ENCODE peak calls at places on chromosomes 4 and X, in eight cellular contexts. P, O, D, R, I, H, N and K are unnamed samples. For H3K4me1, the result is how much of the 10 kb centered on the place peaks cover.

GRCh38 chr4:46432923-46433322 is 43.0 kb upstream of the GABRA2 start:
- DNase-seq in N (no peak), D (no peak), O (no peak), P (no peak), R (no peak), I (no peak), H (no peak), K (no peak)

GRCh38 chr4:94251094-94251493 is 43.4 kb downstream of the SMARCAD1 start:
- DNase-seq in D (no peak), I (no peak), O (no peak), N (no peak), P (no peak), R (no peak), H (no peak), K (no peak)

GRCh38 chr4:40314951-40315350 is 20.2 kb upstream of the CHRNA9 start:
- DNase-seq in H (no peak), O (no peak), I (no peak), N (no peak), R (no peak), P (no peak), D (no peak), K (no peak)

GRCh38 chrX:122504026-122504425 is 680.1 kb upstream of the GRIA3 start:
- DNase-seq in R (no peak), N (no peak), D (no peak), I (no peak), H (no peak), P (no peak), O (no peak), K (no peak)

GRCh38 chr4:45078201-45078600 is 351.8 kb upstream of the GNPDA2 start:
- DNase-seq in R (no peak), N (no peak), D (no peak), P (no peak), H (no peak), O (no peak), I (no peak), K (no peak)

GRCh38 chr4:141647982-141648381 is 11.6 kb downstream of the IL15 start:
- DNase-seq in H (no peak), I (no peak), D (no peak), N (no peak), R (no peak), P (no peak), O (no peak), K (no peak)

GRCh38 chr4:5165419-5166369 is 114.4 kb downstream of the STK32B start:
- DNase-seq in H (no peak), P (no peak), O (peak), D (no peak), N (no peak), R (no peak), I (peak), K (no peak)

GRCh38 chr4:94500696-94501095 is 49.0 kb downstream of the PDLIM5 start:
- DNase-seq in N (peak), P (no peak), I (no peak), H (peak), D (no peak), O (no peak), R (no peak), K (no peak)

GRCh38 chr4:73723945-73724344 is 16.4 kb upstream of the CXCL8 start:
- DNase-seq in I (no peak), P (no peak), O (no peak), R (no peak), H (no peak), D (no peak), N (no peak), K (no peak)

GRCh38 chr4:185127021-185127925 is 15.8 kb upstream of the SLC25A4 start:
- DNase-seq in N (peak), R (no peak), H (peak), I (peak), D (no peak), P (peak), O (peak), K (no peak)

GRCh38 chr4:128513664-128514484 is 226.3 kb upstream of the PGRMC2 start:
- DNase-seq in H (no peak), R (no peak), P (no peak), I (no peak), D (no peak), N (no peak), O (no peak), K (no peak)

GRCh38 chrX:106952988-106953387 is 32.8 kb downstream of the CLDN2 start:
- DNase-seq in H (no peak), I (no peak), O (peak), D (no peak), P (no peak), R (no peak), N (no peak), K (no peak)

GRCh38 chrX:128106630-128107029 is 54.4 kb upstream of the ACTRT1 start:
- DNase-seq in P (peak), I (peak), N (no peak), H (no peak), R (no peak), D (no peak), O (peak), K (no peak)

GRCh38 chr4:5797866-5798265 is 86.9 kb downstream of the EVC start:
- DNase-seq in D (no peak), P (no peak), R (no peak), N (no peak), H (no peak), O (no peak), I (no peak), K (no peak)

GRCh38 chr4:45662996-45663395 is 460.9 kb downstream of the GABRG1 start:
- DNase-seq in I (peak), O (peak), D (no peak), H (peak), R (no peak), N (peak), P (no peak), K (no peak)

GRCh38 chr4:48345542-48345941 is 4.2 kb downstream of the SLAIN2 start:
- DNase-seq in R (no peak), D (no peak), H (no peak), N (no peak), O (no peak), I (no peak), P (no peak), K (no peak)

GRCh38 chrX:119853449-119853848 is 686 bp upstream of the UPF3B start:
- DNase-seq in P (no peak), I (peak), D (no peak), N (no peak), H (no peak), O (no peak), R (peak), K (no peak)
- H3K4me3 ChIP-seq in P (peak), I (peak), D (peak), N (peak), H (peak), O (peak), R (peak), K (peak)

GRCh38 chrX:139758809-139759208 is 50.8 kb upstream of the MCF2 start:
- DNase-seq in N (no peak), D (no peak), R (no peak), P (no peak), H (no peak), I (no peak), O (no peak), K (no peak)

GRCh38 chrX:139758250-139758649 is 50.3 kb upstream of the MCF2 start:
- DNase-seq in D (no peak), R (no peak), N (no peak), H (no peak), P (no peak), I (no peak), O (no peak), K (no peak)

GRCh38 chrX:139762400-139763183 is 54.6 kb upstream of the MCF2 start:
- DNase-seq in O (no peak), P (no peak), I (no peak), R (peak), D (no peak), H (no peak), N (no peak), K (peak)

DNA sequence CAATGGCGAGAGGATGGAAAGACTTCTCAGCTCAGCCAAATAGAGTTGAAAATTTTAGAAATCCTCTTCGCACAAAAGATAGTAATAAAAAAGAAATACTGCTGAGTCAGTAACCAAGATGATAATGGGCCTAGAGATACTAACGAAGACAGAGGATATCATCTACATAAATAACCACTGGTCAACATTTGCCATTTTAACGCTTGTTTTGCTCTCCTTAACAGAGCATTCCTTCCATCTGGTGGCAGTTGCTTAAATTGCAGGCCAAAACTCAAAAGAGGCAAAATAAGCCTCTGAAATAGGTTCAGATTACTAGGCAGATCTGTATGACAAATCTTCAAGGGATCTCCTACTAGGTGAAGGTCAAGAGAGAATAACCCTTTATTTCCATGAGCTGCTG is 51.7 kb upstream of the MCF2 start:
- DNase-seq in R (no peak), P (peak), N (no peak), I (peak), H (no peak), O (peak), D (no peak), K (no peak)
- TF ChIP-seq CTCF in R (peak), P (peak), N (peak), I (peak), H (no peak), O (peak), D (no peak), K (peak)

GRCh38 chr4:7199771-7200441 is 7.6 kb downstream of the SORCS2 start:
- DNase-seq in P (no peak), R (no peak), N (no peak), H (no peak), O (no peak), D (peak), I (no peak), K (peak)

GRCh38 chr4:7204656-7205387 is 12.5 kb downstream of the SORCS2 start:
- DNase-seq in N (no peak), I (no peak), R (no peak), O (no peak), H (no peak), D (no peak), P (no peak), K (no peak)

GRCh38 chr4:7200801-7201200 is 8.5 kb downstream of the SORCS2 start:
- DNase-seq in P (no peak), I (no peak), H (no peak), N (no peak), O (no peak), D (peak), R (no peak), K (peak)

GRCh38 chr4:7201351-7202305 is 9.3 kb downstream of the SORCS2 start:
- DNase-seq in N (no peak), P (no peak), R (no peak), H (no peak), D (peak), O (peak), I (no peak), K (peak)

DNA sequence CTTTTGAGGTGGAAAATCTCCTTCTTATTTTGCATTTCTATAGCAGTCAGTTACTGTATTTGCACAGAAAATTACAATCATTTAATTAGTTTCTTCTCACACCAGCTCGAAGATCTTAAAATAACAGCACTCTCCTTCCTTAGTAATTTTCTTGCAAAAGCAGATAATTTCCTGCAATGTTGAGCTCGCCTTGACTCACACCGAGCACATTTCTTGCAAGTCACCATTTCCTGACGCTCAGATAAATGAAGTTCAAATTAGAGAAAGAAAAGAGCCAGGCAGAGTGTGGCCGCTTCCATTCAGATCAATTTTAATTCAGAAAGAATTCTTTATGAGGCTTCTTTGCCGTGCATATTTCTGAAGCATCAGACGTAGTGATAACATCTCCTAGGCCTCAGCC is 10.1 kb downstream of the SORCS2 start:
- DNase-seq in D (peak), O (no peak), N (no peak), P (no peak), H (no peak), R (no peak), I (no peak), K (no peak)
- H3K4me1 ChIP-seq in D (under half), O (under half), N (under half), P (under half), H (under half), R (half or more), I (under half), K (under half)

GRCh38 chrX:49102221-49102620 is 21.3 kb downstream of the GPKOW start:
- DNase-seq in P (no peak), D (no peak), H (no peak), R (no peak), O (no peak), N (no peak), I (no peak), K (no peak)

GRCh38 chrX:49103637-49104036 is 19.9 kb downstream of the GPKOW start:
- DNase-seq in N (no peak), R (no peak), D (no peak), I (no peak), O (no peak), H (no peak), P (no peak), K (no peak)

GRCh38 chrX:49106296-49106695 is 17.2 kb downstream of the GPKOW start:
- DNase-seq in N (no peak), D (no peak), I (no peak), H (no peak), P (no peak), R (no peak), O (no peak), K (no peak)

GRCh38 chrX:49100704-49101628 is 21.3 kb upstream of the WDR45 start:
- DNase-seq in P (peak), D (peak), I (peak), H (peak), R (peak), N (peak), O (peak), K (peak)

DNA sequence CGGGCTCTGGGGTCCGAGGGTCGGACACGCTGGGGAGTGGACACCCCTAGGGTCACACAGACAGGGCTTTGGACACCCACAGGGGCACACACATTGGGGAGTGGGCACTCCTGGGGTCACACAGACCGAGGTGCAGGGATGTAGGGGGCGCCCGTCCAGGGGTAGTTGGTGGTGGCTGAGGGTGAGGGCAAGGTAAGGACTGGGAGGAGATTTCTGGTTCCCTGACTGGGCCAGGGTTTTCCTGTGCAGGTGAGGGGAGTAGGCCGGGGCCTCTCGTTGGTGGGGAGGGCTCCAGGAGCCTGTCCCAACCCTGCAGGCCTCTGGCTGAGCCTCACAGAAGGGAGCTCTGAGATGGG is 21.9 kb upstream of the WDR45 start:
- DNase-seq in D (no peak), H (no peak), O (no peak), P (no peak), R (no peak), I (no peak), N (no peak), K (no peak)
- H3K4me3 ChIP-seq in D (peak), H (peak), O (peak), P (peak), R (peak), I (peak), N (peak), K (peak)